ENCODE peak calls at places on chromosome 6, in five cellular contexts. B, D, U, V and P are unnamed samples.

GRCh38 chr6:18501313-18502013 is 114.3 kb downstream of the RNF144B start:
- DNase-seq in B (no peak), D (peak), U (no peak), V (peak), P (peak)

GRCh38 chr6:82712826-82713225 is 349.2 kb downstream of the TPBG start:
- DNase-seq in B (no peak), D (peak), U (no peak), V (no peak), P (peak)

GRCh38 chr6:88992741-88993557 is 29.5 kb upstream of the RNGTT start:
- DNase-seq in B (no peak), D (peak), U (no peak), V (no peak), P (peak)

GRCh38 chr6:160945516-160946177 is 45.9 kb upstream of the MAP3K4 start:
- DNase-seq in B (no peak), D (no peak), U (no peak), V (no peak), P (no peak)

GRCh38 chr6:110364364-110364763 is 6.2 kb upstream of the METTL24 start:
- DNase-seq in B (no peak), D (no peak), U (no peak), V (no peak), P (no peak)

GRCh38 chr6:27545271-27546046 is 72.6 kb upstream of the ZNF184 start:
- DNase-seq in B (no peak), D (peak), U (no peak), V (no peak), P (peak)

GRCh38 chr6:16741112-16742016 is 19.9 kb downstream of the ATXN1 start:
- DNase-seq in B (no peak), D (peak), U (no peak), V (no peak), P (peak)

GRCh38 chr6:81590314-81590691 is 162.2 kb downstream of the TENT5A start:
- DNase-seq in B (no peak), D (no peak), U (no peak), V (no peak), P (no peak)

GRCh38 chr6:71334768-71335167 is 46.2 kb downstream of the OGFRL1 start:
- DNase-seq in B (no peak), D (no peak), U (no peak), V (no peak), P (no peak)

GRCh38 chr6:2765896-2766766 is 938 bp downstream of the WRNIP1 start:
- DNase-seq in B (no peak), D (no peak), U (no peak), V (peak), P (peak)

GRCh38 chr6:83509416-83509815 is 2.9 kb upstream of the PRSS35 start:
- DNase-seq in B (no peak), D (no peak), U (no peak), V (no peak), P (peak)